ENCODE peak calls at places on chromosomes 3 and 15, in ten cellular contexts. U is stimulated activated CD8-positive, alpha-beta memory T cell treated with anti-CD3 and anti-CD28 coated beads, Interleukin-15, amount 100 ng/mL, for 1 hour; D is colonic mucosa; X is endothelial cell; W is NCI-H146; M is T follicular helper cell; P is activated CD8-positive, alpha-beta memory T cell treated with anti-CD3 and anti-CD28 coated beads, Interleukin-2, amount 50 U/mL, for 48 hours; Y is Peyer's patch; O is NK-92 treated with Interleukin-12 subunit alpha and Interleukin-12 subunit beta, amount 100 ng/mL, for 24 hours; J is T-helper 9 cell. L is an unnamed sample.

GRCh38 chr3:37015631-37016030 is 22.3 kb downstream of the MLH1 start:
- DNase-seq in W (no peak), U (no peak), Y (no peak), X (no peak), D (no peak), J (no peak), P (no peak), O (no peak), M (no peak), L (no peak)

GRCh38 chr3:64766463-64766862 is 78.7 kb upstream of the ADAMTS9 start:
- DNase-seq in U (no peak), X (no peak), W (no peak), O (no peak), J (no peak), M (no peak), Y (no peak), D (no peak), P (no peak), L (no peak)

GRCh38 chr3:181052256-181052655 is 62.7 kb upstream of the DNAJC19 start:
- DNase-seq in P (no peak), X (no peak), D (no peak), J (no peak), W (no peak), U (no peak), M (no peak), O (no peak), Y (no peak), L (no peak)

GRCh38 chr15:64155802-64156651 is 4.5 kb downstream of the SNX22 start:
- DNase-seq in W (no peak), U (no peak), M (no peak), O (no peak), Y (no peak), P (peak), X (no peak), D (no peak), J (no peak), L (no peak)

GRCh38 chr3:42411429-42411828 is 1.0 kb upstream of the LYZL4 start:
- DNase-seq in W (no peak), D (no peak), J (no peak), U (no peak), M (no peak), P (no peak), O (no peak), Y (no peak), X (no peak), L (no peak)

GRCh38 chr3:124883766-124884473 is 3.2 kb downstream of the ITGB5 start:
- DNase-seq in M (no peak), P (no peak), Y (no peak), X (no peak), W (no peak), U (no peak), J (no peak), O (no peak), D (no peak), L (no peak)

GRCh38 chr3:127911421-127911931 is 3.6 kb upstream of the KBTBD12 start:
- DNase-seq in Y (no peak), U (no peak), W (no peak), X (no peak), J (no peak), P (no peak), O (no peak), M (no peak), D (peak), L (no peak)

GRCh38 chr15:70518201-70519003 is 245.0 kb downstream of the UACA start:
- DNase-seq in Y (no peak), D (no peak), P (no peak), M (no peak), W (no peak), U (no peak), O (no peak), J (no peak), X (no peak), L (no peak)

GRCh38 chr15:35876762-35877161 is 330.8 kb upstream of the DPH6 start:
- DNase-seq in M (no peak), U (no peak), J (no peak), P (no peak), Y (no peak), W (no peak), D (no peak), X (no peak), O (no peak), L (no peak)

GRCh38 chr3:119470851-119471250 is 2.1 kb downstream of the POGLUT1 start:
- DNase-seq in P (no peak), M (no peak), U (no peak), J (no peak), Y (no peak), O (no peak), W (no peak), D (peak), X (no peak), L (no peak)

GRCh38 chr15:31357148-31357547 is 30.5 kb downstream of the KLF13 start:
- DNase-seq in J (no peak), U (no peak), Y (peak), O (no peak), M (no peak), X (no peak), P (no peak), W (no peak), D (no peak), L (no peak)

GRCh38 chr3:159158213-159158612 is 356.4 kb downstream of the MFSD1 start:
- DNase-seq in D (no peak), Y (no peak), U (no peak), J (no peak), P (no peak), M (no peak), X (no peak), O (no peak), W (no peak), L (no peak)

GRCh38 chr3:141386611-141387110 is 18.4 kb downstream of the ZBTB38 start:
- DNase-seq in D (no peak), W (peak), U (no peak), Y (no peak), J (no peak), X (no peak), M (no peak), P (no peak), O (no peak), L (peak)

GRCh38 chr3:96209703-96210102 is 604.7 kb upstream of the EPHA6 start:
- DNase-seq in P (no peak), Y (no peak), W (no peak), J (no peak), M (no peak), U (no peak), D (no peak), O (no peak), X (no peak), L (no peak)

GRCh38 chr3:117455782-117456181 is 746.2 kb downstream of the TUSC7 start:
- DNase-seq in Y (no peak), J (no peak), U (no peak), M (no peak), W (no peak), D (no peak), P (no peak), X (no peak), O (no peak), L (no peak)

GRCh38 chr3:72152551-72153476 is 367.9 kb upstream of the PROK2 start:
- DNase-seq in W (peak), X (no peak), U (no peak), O (no peak), P (no peak), M (no peak), Y (peak), J (no peak), D (peak), L (peak)

GRCh38 chr3:110650752-110651151 is 420.9 kb upstream of the NECTIN3 start:
- DNase-seq in D (no peak), W (no peak), J (no peak), M (no peak), O (no peak), P (no peak), X (no peak), Y (no peak), U (no peak), L (no peak)

GRCh38 chr3:112391648-112392047 is 58.7 kb downstream of the CD200 start:
- DNase-seq in M (no peak), X (no peak), W (no peak), O (no peak), P (no peak), J (no peak), U (no peak), D (no peak), Y (no peak), L (no peak)

GRCh38 chr15:33119263-33119662 is 75.3 kb downstream of the FMN1 start:
- DNase-seq in W (no peak), Y (no peak), M (no peak), J (no peak), U (no peak), O (no peak), X (no peak), D (no peak), P (no peak), L (no peak)

GRCh38 chr3:53677406-53677805 is 168.8 kb downstream of the CHDH start:
- DNase-seq in X (no peak), W (no peak), J (no peak), P (no peak), M (no peak), U (no peak), Y (no peak), O (no peak), D (no peak), L (no peak)

GRCh38 chr3:176767385-176767784 is 429.9 kb downstream of the TBL1XR1 start:
- DNase-seq in P (no peak), Y (no peak), U (no peak), D (no peak), O (no peak), M (no peak), W (no peak), X (no peak), J (no peak), L (no peak)

GRCh38 chr3:88041005-88041404 is 17.8 kb downstream of the CGGBP1 start:
- DNase-seq in P (no peak), O (no peak), M (no peak), Y (no peak), X (no peak), U (no peak), D (no peak), J (no peak), W (no peak), L (no peak)

GRCh38 chr15:99098426-99098825 is 6.5 kb upstream of the SYNM start:
- DNase-seq in D (no peak), Y (no peak), X (no peak), W (no peak), J (no peak), U (no peak), M (no peak), P (no peak), O (no peak), L (no peak)

GRCh38 chr3:101535221-101535620 is 22.2 kb upstream of the SENP7 start:
- DNase-seq in X (no peak), J (no peak), W (no peak), D (no peak), O (no peak), U (no peak), Y (no peak), P (no peak), M (no peak), L (no peak)

GRCh38 chr15:97995192-97995591 is 34.7 kb downstream of the ARRDC4 start:
- DNase-seq in Y (no peak), U (no peak), W (peak), O (no peak), J (no peak), P (no peak), X (no peak), D (peak), M (no peak), L (no peak)

GRCh38 chr3:115834068-115834467 is 210.8 kb downstream of the GAP43 start:
- DNase-seq in X (no peak), M (no peak), J (no peak), W (no peak), U (no peak), O (no peak), P (no peak), Y (no peak), D (no peak), L (no peak)

GRCh38 chr3:150105886-150106612 is 135.4 kb upstream of the PFN2 start:
- DNase-seq in U (no peak), M (no peak), Y (no peak), W (no peak), X (no peak), D (no peak), O (no peak), J (no peak), P (no peak), L (no peak)

GRCh38 chr3:13146643-13147143 is 73.5 kb upstream of the IQSEC1 start:
- DNase-seq in U (no peak), W (no peak), Y (no peak), O (no peak), J (no peak), X (no peak), D (no peak), P (no peak), M (no peak), L (no peak)

GRCh38 chr3:173096994-173097785 is 43.8 kb downstream of the SPATA16 start:
- DNase-seq in O (no peak), M (no peak), X (no peak), W (no peak), U (no peak), J (no peak), Y (no peak), D (no peak), P (no peak), L (no peak)

GRCh38 chr3:16663852-16664712 is 58.9 kb upstream of the DAZL start:
- DNase-seq in P (no peak), M (no peak), Y (no peak), X (no peak), J (no peak), O (no peak), W (no peak), D (no peak), U (no peak), L (no peak)

GRCh38 chr15:62624541-62625399 is 417.8 kb upstream of the TPM1 start:
- DNase-seq in W (no peak), O (no peak), J (no peak), Y (no peak), X (no peak), P (no peak), M (no peak), D (no peak), U (no peak), L (no peak)

L was measured in NCI-H1694.